ENCODE peak calls at places on chromosomes 13 and 19, in ten cellular contexts. K, H, E, P, X, O, V, T, N and G are unnamed samples.

GRCh38 chr19:13094771-13095392 is 7.8 kb downstream of the LYL1 start:
- DNase-seq in K (no peak), H (no peak), E (no peak), P (peak), X (no peak), O (no peak), V (no peak), T (peak), N (no peak), G (peak)

GRCh38 chr13:67139551-67139950 is 90.6 kb downstream of the PCDH9 start:
- DNase-seq in K (no peak), H (no peak), E (no peak), P (no peak), X (no peak), O (no peak), V (no peak), T (no peak), N (no peak), G (no peak)

GRCh38 chr19:38294090-38294489 is 10.0 kb upstream of the C19orf33 start:
- DNase-seq in K (no peak), H (no peak), E (no peak), P (no peak), X (peak), O (no peak), V (no peak), T (no peak), N (no peak), G (no peak)

GRCh38 chr13:20721454-20722357 is 18.2 kb downstream of the IL17D start:
- DNase-seq in K (no peak), H (peak), E (peak), P (peak), X (no peak), O (peak), V (peak), T (peak), N (no peak), G (peak)

GRCh38 chr13:109344552-109345157 is 441.7 kb downstream of the IRS2 start:
- DNase-seq in K (no peak), H (no peak), E (peak), P (peak), X (no peak), O (no peak), V (no peak), T (no peak), N (no peak), G (no peak)

GRCh38 chr13:113216165-113217056 is 7.0 kb downstream of the CUL4A start:
- DNase-seq in K (no peak), H (no peak), E (peak), P (peak), X (peak), O (no peak), V (peak), T (peak), N (peak), G (peak)

GRCh38 chr13:110478405-110479214 is 82.9 kb downstream of the RAB20 start:
- DNase-seq in K (no peak), H (no peak), E (no peak), P (no peak), X (no peak), O (no peak), V (no peak), T (no peak), N (no peak), G (no peak)

GRCh38 chr19:2627319-2627829 is 75.1 kb downstream of the GNG7 start:
- DNase-seq in K (peak), H (peak), E (peak), P (peak), X (peak), O (peak), V (peak), T (peak), N (peak), G (peak)

GRCh38 chr13:103386341-103386740 is 320.1 kb upstream of the SLC10A2 start:
- DNase-seq in K (no peak), H (no peak), E (no peak), P (no peak), X (no peak), O (no peak), V (no peak), T (no peak), N (no peak), G (peak)

GRCh38 chr13:48583859-48584311 is 51.0 kb upstream of the RCBTB2 start:
- DNase-seq in K (no peak), H (no peak), E (no peak), P (peak), X (no peak), O (no peak), V (no peak), T (no peak), N (no peak), G (no peak)

GRCh38 chr19:56740478-56740877 is 68.9 kb upstream of the ZNF835 start:
- DNase-seq in K (no peak), H (no peak), E (no peak), P (no peak), X (no peak), O (no peak), V (no peak), T (no peak), N (no peak), G (no peak)

GRCh38 chr19:51259348-51260245 is 8.7 kb downstream of the SIGLECL1 start:
- DNase-seq in K (no peak), H (no peak), E (peak), P (peak), X (no peak), O (no peak), V (no peak), T (no peak), N (peak), G (no peak)

GRCh38 chr13:31090096-31090495 is 71.6 kb downstream of the HSPH1 start:
- DNase-seq in K (no peak), H (no peak), E (no peak), P (no peak), X (no peak), O (no peak), V (no peak), T (no peak), N (no peak), G (no peak)

GRCh38 chr13:43484432-43485225 is 302.1 kb downstream of the ENOX1 start:
- DNase-seq in K (no peak), H (no peak), E (no peak), P (no peak), X (no peak), O (no peak), V (no peak), T (no peak), N (no peak), G (no peak)

GRCh38 chr13:102504002-102504401 is 92.8 kb upstream of the TPP2 start:
- DNase-seq in K (no peak), H (no peak), E (no peak), P (no peak), X (no peak), O (no peak), V (no peak), T (no peak), N (no peak), G (no peak)

GRCh38 chr19:13813147-13813546 is 17.9 kb downstream of the ZSWIM4 start:
- DNase-seq in K (no peak), H (no peak), E (no peak), P (no peak), X (no peak), O (no peak), V (no peak), T (no peak), N (no peak), G (no peak)

GRCh38 chr13:90769387-90769786 is 578.1 kb upstream of the MIR17HG start:
- DNase-seq in K (no peak), H (no peak), E (no peak), P (no peak), X (no peak), O (no peak), V (no peak), T (no peak), N (no peak), G (no peak)

GRCh38 chr19:50792246-50792851 is 2.1 kb downstream of the ACP4 start:
- DNase-seq in K (no peak), H (no peak), E (no peak), P (no peak), X (no peak), O (no peak), V (no peak), T (no peak), N (no peak), G (no peak)

DNA sequence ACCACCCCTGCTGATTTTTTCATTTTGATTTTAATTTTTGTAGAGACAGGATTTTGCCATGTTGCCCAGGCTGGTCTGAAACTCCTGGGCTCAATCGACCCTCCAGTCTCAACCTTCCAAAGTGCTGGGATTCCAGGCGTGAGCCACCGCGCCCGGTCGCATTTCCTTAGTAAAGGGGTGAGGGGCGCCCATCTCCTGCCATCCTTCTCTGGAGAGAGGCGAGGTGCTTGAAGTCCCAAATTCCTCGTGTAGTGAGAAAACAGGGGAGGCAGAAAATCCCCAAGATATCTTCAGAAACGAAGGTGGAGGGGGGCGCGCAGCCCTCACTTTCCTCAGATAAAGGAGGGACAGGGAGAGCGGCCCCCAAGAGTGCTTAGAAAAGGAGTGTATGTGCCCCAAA is 21.0 kb upstream of the GATAD2A start:
- DNase-seq in K (no peak), H (no peak), E (no peak), P (no peak), X (no peak), O (no peak), V (no peak), T (peak), N (no peak), G (no peak)
- H3K4me3 ChIP-seq in K (peak), H (peak), E (peak), P (peak), X (peak), O (peak), V (peak), T (no peak), N (no peak), G (no peak)

DNA sequence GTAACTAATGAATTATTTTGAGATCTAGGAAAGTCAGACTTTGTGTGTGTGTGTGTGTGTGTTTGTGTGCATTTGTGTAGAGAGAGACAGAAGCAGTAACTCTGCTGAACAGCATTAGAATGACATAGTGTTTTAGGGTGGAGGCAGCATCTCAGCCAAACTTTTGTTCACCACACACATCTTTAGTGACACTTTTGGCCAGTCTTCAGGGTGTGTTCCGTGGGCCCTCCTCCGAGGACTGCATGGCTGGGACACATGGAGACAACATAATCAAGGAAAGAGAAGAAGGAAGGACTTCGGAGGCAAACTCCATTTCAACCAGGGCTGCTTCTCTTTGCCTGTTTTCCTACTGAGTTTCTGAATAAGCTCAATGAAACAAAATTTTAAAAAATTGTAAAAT is 205.1 kb downstream of the LHFPL6 start:
- DNase-seq in K (no peak), H (no peak), E (no peak), P (no peak), X (no peak), O (no peak), V (no peak), T (no peak), N (no peak), G (no peak)
- H3K27ac ChIP-seq in K (no peak), H (peak), E (no peak), P (no peak), X (no peak), O (no peak), V (no peak), T (no peak), N (no peak), G (peak)

GRCh38 chr19:709196-709964 is 645 bp downstream of the PALM start:
- DNase-seq in K (no peak), H (no peak), E (no peak), P (no peak), X (no peak), O (peak), V (no peak), T (no peak), N (no peak), G (no peak)

GRCh38 chr19:703329-703650 is 5.4 kb upstream of the PALM start:
- DNase-seq in K (no peak), H (no peak), E (no peak), P (no peak), X (no peak), O (no peak), V (no peak), T (peak), N (no peak), G (no peak)

GRCh38 chr19:704447-704741 is 4.3 kb upstream of the PALM start:
- DNase-seq in K (no peak), H (no peak), E (no peak), P (no peak), X (no peak), O (no peak), V (no peak), T (no peak), N (no peak), G (no peak)

GRCh38 chr19:708154-709141 is at the start of gene PALM:
- DNase-seq in K (no peak), H (no peak), E (no peak), P (no peak), X (no peak), O (peak), V (peak), T (no peak), N (no peak), G (peak)

DNA sequence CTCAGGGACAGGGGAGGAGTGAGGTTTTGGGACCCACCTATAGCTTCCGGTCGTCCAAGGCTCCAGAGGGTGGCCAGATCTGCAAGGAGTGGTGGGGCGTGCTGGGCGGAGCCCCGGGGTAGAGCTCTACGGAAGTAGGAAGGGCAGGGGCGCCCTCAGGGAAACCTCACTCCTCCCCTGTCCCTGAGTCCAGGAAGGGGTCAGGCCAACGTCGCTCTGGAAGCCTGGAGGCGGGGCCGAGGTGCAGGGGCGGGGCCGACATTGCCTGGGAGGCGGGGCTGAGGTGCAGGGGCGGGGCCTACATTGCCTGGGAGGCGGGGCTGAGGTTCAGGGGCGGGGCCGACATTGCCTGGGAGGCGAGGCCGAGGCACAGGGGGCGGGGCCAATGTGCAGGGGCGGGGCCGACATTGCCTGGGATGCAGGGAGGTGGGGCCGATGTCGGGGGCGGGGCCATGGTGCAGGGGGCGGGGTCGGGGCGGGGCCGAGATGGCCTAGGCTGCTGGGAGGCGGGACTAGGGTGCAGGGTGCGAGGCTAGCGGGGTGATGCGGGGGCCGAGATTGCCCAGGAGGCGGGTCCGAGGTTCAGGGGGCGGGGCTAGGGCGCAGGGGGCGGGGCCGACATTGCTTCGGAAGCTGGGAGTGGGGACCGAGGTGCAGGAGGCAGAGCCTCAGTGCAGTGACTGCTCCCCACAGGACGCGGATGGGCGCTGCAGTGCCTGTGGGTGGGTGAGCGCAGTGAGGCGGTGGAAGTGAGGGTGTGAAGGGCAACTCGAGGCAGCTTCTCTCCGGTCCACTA is 4.9 kb upstream of the PALM start:
- DNase-seq in K (no peak), H (peak), E (peak), P (peak), X (no peak), O (peak), V (peak), T (peak), N (peak), G (peak)
- TF ChIP-seq POLR2A in K (no peak), H (peak), E (no peak), P (no peak), X (no peak), O (no peak), V (no peak), T (no peak), N (no peak), G (peak)

GRCh38 chr19:5096536-5096935 is 127.6 kb downstream of the KDM4B start:
- DNase-seq in K (no peak), H (no peak), E (no peak), P (no peak), X (no peak), O (no peak), V (no peak), T (no peak), N (no peak), G (no peak)
- H3K4me3 ChIP-seq in K (no peak), H (no peak), E (no peak), P (no peak), X (no peak), O (no peak), V (no peak), T (no peak), N (no peak), G (no peak)

GRCh38 chr13:97142452-97142851 is 79.7 kb upstream of the MBNL2 start:
- DNase-seq in K (no peak), H (no peak), E (no peak), P (peak), X (no peak), O (no peak), V (no peak), T (no peak), N (peak), G (peak)
- H3K27ac ChIP-seq in K (no peak), H (no peak), E (peak), P (peak), X (peak), O (no peak), V (peak), T (no peak), N (peak), G (peak)

DNA sequence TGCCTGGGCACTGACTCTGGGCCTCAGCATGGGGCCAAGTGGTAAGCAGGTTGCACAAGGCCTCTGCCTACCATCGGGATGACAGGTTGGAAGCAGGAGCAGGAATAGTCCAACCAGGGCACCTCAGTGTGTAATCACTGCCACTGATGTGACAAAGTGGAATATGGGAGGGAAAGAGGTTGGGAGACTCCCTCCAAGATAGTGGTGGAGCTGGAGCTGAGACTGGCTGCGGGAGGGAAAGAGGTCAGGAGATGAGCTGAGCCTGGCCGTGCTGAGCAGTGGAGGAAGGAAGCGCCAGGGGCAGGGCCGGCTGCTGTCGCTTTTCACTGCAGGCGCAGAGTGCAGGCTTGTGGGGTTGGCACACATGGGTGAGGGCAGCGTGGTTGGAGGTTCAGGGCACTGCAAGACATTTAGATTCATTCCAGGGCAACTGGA is 6.8 kb downstream of the UPF3A start:
- DNase-seq in K (no peak), H (no peak), E (no peak), P (no peak), X (no peak), O (no peak), V (no peak), T (peak), N (no peak), G (no peak)
- TF ChIP-seq POLR2A in K (no peak), H (no peak), E (no peak), P (no peak), X (no peak), O (no peak), V (no peak), T (no peak), N (no peak), G (no peak)

DNA sequence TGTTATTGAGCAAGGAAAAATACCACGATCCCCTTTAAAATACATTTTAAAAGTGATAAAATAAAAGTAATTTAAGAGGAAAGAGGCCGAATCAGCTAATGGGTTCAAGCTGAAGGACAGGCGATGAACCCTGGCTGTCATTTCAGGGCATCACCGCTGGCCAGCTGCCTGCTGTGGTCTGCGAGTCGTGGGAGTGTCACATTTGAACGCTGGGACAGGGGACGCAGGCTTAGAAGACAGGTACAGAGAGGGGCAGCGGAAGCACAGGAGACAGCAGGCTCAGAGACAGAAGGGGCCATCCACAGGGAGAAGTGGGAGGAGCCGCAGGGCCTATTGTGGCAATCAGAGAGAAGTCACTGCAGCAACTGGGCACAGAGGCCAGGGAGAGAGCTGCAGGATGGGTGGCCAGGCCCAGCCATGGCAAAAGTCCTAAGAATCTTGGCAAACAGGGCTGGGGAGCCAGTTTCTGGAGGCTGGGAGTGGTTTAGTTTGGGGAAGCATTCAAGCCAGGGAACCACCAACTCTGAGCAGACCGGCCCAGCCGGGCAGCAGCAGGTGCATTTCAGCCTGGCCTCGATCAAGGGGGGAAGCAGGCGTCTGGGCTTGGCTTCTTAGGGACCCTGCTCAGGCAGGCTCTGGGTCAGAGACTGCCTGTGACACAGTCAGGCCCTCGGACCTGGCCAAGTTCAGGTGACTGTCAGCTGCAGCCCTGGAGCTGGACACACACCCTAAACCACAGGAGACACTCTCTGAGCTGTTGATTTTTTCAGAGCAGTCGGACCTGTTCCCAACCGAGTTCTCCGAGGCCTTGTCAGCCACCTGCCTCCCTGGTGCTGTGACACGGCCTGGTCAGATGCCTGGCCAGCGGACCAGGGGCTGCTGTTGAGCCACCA is 11.9 kb downstream of the SH3GL1 start:
- DNase-seq in K (no peak), H (no peak), E (no peak), P (no peak), X (peak), O (no peak), V (peak), T (no peak), N (no peak), G (peak)
- H3K4me3 ChIP-seq in K (peak), H (no peak), E (no peak), P (no peak), X (peak), O (no peak), V (no peak), T (no peak), N (no peak), G (no peak)

GRCh38 chr13:75324413-75324940 is 157.5 kb downstream of the TBC1D4 start:
- DNase-seq in K (no peak), H (no peak), E (peak), P (peak), X (no peak), O (no peak), V (no peak), T (no peak), N (no peak), G (no peak)
- H3K27ac ChIP-seq in K (no peak), H (no peak), E (no peak), P (peak), X (peak), O (no peak), V (no peak), T (peak), N (no peak), G (no peak)